ENCODE peak calls at places on chromosomes 7 and 10, in four cellular contexts. G is neural crest cell, Z is hepatocyte, N is IMR-90. E is an unnamed sample.

GRCh38 chr10:92492748-92493240 is 81.1 kb downstream of the IDE start:
- DNase-seq in N (no peak), G (no peak), Z (no peak), E (no peak)

GRCh38 chr10:110151871-110152270 is 55.5 kb upstream of the MXI1 start:
- DNase-seq in G (no peak), N (no peak), Z (no peak), E (no peak)

GRCh38 chr10:112389147-112389822 is 15.4 kb downstream of the ACSL5 start:
- DNase-seq in Z (peak), N (peak), G (no peak), E (peak)

GRCh38 chr7:108234981-108235450 is 104.9 kb upstream of the LAMB4 start:
- DNase-seq in N (peak), G (no peak), Z (no peak), E (no peak)

GRCh38 chr7:115499966-115500365 is 530.6 kb downstream of the TFEC start:
- DNase-seq in Z (no peak), N (peak), G (no peak), E (no peak)

GRCh38 chr7:75691793-75692543 is 46.8 kb downstream of the HIP1 start:
- DNase-seq in Z (peak), G (no peak), N (no peak), E (no peak)

GRCh38 chr10:122301811-122302115 is 30.7 kb downstream of the BTBD16 start:
- DNase-seq in N (no peak), G (no peak), Z (no peak), E (no peak)

GRCh38 chr10:97390096-97390495 is 11.0 kb downstream of the RRP12 start:
- DNase-seq in N (no peak), Z (no peak), G (no peak), E (no peak)

GRCh38 chr10:44393051-44393630 is 8.2 kb upstream of the CXCL12 start:
- DNase-seq in N (peak), Z (peak), G (no peak), E (peak)

GRCh38 chr7:96397936-96398596 is 76.2 kb upstream of the SLC25A13 start:
- DNase-seq in G (no peak), N (peak), Z (no peak), E (no peak)

GRCh38 chr10:84138478-84139125 is 707 bp upstream of the GHITM start:
- DNase-seq in G (peak), Z (peak), N (peak), E (no peak)

GRCh38 chr7:106039486-106040060 is 72.5 kb downstream of the SYPL1 start:
- DNase-seq in N (peak), Z (peak), G (no peak), E (no peak)

GRCh38 chr10:112834661-112835060 is 115.4 kb upstream of the TCF7L2 start:
- DNase-seq in N (no peak), Z (no peak), G (no peak), E (no peak)

GRCh38 chr7:76047305-76047810 is 442 bp downstream of the STYXL1 start:
- DNase-seq in N (no peak), Z (no peak), G (no peak), E (no peak)

GRCh38 chr7:14934831-14935230 is 32.3 kb upstream of the DGKB start:
- DNase-seq in G (no peak), Z (no peak), N (no peak), E (no peak)

GRCh38 chr10:124719213-124719851 is 24.8 kb downstream of the FAM53B start:
- DNase-seq in Z (no peak), N (peak), G (no peak), E (no peak)

GRCh38 chr10:34254596-34254995 is 560.5 kb downstream of the PARD3 start:
- DNase-seq in Z (peak), G (no peak), N (peak), E (no peak)

DNA sequence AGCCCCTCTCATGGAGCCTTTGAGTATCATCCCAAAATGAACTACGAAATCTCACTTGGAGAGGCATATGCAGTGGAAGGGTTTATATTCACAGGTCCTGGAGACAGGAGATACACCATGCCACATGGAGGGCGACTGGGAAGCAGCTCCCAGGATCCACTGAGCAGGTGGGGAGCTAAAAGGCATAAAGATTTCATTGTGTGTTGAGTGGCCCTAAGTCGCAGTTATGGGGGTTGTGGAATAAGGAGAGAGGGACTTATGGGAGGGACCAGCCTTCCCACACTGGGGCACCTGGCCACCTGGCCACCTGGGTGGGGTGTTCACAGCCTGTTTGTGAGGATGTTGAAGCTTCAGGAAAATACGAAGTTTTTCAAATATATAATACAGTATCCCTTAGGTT is 37.0 kb upstream of the CHST3 start:
- DNase-seq in G (no peak), Z (no peak), N (no peak), E (no peak)
- TF ChIP-seq CTCF in G (no peak), Z (no peak), N (no peak), E (no peak)

GRCh38 chr7:92837214-92837749 is 909 bp upstream of the CDK6 start:
- DNase-seq in Z (no peak), G (no peak), N (peak), E (no peak)
- TF ChIP-seq CTCF in Z (no peak), G (no peak), N (no peak), E (no peak)

GRCh38 chr10:103053659-103054581 is 135.8 kb downstream of the CNNM2 start:
- DNase-seq in G (peak), Z (peak), N (peak), E (peak)
- TF ChIP-seq CTCF in G (peak), Z (peak), N (peak), E (peak)

GRCh38 chr7:1558841-1559625 is 3.0 kb upstream of the TMEM184A start:
- DNase-seq in G (no peak), Z (no peak), N (no peak), E (no peak)

GRCh38 chr7:1557006-1557405 is 1.0 kb upstream of the TMEM184A start:
- DNase-seq in G (no peak), N (no peak), Z (no peak), E (no peak)

GRCh38 chr7:1559626-1560590 is 3.9 kb upstream of the TMEM184A start:
- DNase-seq in Z (no peak), G (no peak), N (no peak), E (no peak)

GRCh38 chr7:1557771-1558170 is 1.8 kb upstream of the TMEM184A start:
- DNase-seq in G (no peak), N (no peak), Z (no peak), E (no peak)

DNA sequence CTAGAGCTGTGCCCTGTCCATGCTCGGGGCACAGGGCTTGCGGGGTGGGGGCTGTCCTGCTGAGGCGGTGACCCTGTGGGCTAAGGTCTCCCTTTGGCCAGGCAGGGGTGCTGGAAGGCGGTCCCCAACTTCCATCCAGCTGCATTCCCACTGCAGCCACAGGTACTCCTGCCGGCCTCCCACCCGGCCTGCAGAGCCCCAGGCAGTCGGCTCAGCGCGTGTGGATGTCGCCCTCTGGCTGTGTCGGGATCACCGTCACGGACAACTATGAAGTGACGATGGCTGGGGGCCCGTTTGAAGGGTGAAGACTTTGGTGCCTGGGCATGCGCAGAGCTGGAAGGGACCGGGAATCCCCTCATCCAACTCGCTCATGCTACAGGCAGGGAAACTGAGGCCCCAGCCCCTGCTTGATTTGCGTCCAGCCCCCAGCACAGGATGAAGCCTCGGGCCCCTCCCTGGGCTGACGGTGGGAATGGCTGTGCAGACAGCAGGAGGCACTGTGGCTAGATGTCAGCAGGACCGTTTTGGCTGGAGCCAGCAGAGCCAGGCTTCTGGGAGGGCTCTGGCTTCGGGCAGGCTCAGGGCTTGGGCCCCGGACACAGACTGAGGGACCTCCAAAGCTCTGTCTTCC is 2.3 kb upstream of the TMEM184A start:
- DNase-seq in N (no peak), Z (peak), G (no peak), E (no peak)
- TF ChIP-seq CTCF in N (no peak), Z (peak), G (no peak), E (peak)

GRCh38 chr7:41889472-41889871 is 186.6 kb upstream of the INHBA start:
- DNase-seq in G (no peak), Z (peak), N (no peak), E (no peak)

GRCh38 chr7:41893656-41894055 is 190.8 kb upstream of the INHBA start:
- DNase-seq in Z (no peak), G (no peak), N (no peak), E (no peak)

GRCh38 chr7:41890631-41891265 is 187.9 kb upstream of the INHBA start:
- DNase-seq in Z (no peak), G (no peak), N (no peak), E (no peak)

GRCh38 chr7:41889040-41889439 is 186.2 kb upstream of the INHBA start:
- DNase-seq in Z (no peak), N (no peak), G (no peak), E (no peak)

GRCh38 chr7:41891967-41892755 is 189.3 kb upstream of the INHBA start:
- DNase-seq in Z (no peak), G (peak), N (no peak), E (no peak)
- TF ChIP-seq CTCF in Z (no peak), G (no peak), N (no peak), E (peak)

GRCh38 chr10:93746844-93747284 is 10.9 kb upstream of the LGI1 start:
- DNase-seq in N (peak), G (no peak), Z (peak), E (peak)
- TF ChIP-seq CTCF in N (no peak), G (peak), Z (peak), E (peak)

GRCh38 chr7:118259115-118259514 is 34.6 kb downstream of the ANKRD7 start:
- DNase-seq in G (no peak), N (no peak), Z (no peak), E (no peak)
- TF ChIP-seq CTCF in G (no peak), N (no peak), Z (peak), E (no peak)

GRCh38 chr7:821688-822087 is 10.6 kb upstream of the SUN1 start:
- DNase-seq in G (no peak), Z (no peak), N (no peak), E (no peak)
- TF ChIP-seq CTCF in G (no peak), Z (no peak), N (no peak), E (no peak)

GRCh38 chr10:117716896-117717295 is 174.3 kb downstream of the EMX2 start:
- DNase-seq in G (no peak), Z (no peak), N (no peak), E (no peak)
- TF ChIP-seq CTCF in G (no peak), Z (no peak), N (no peak), E (no peak)

GRCh38 chr10:8073696-8074416 is 19.4 kb downstream of the GATA3 start:
- DNase-seq in N (no peak), Z (no peak), G (no peak), E (peak)

GRCh38 chr10:8076948-8077347 is 22.5 kb downstream of the GATA3 start:
- DNase-seq in Z (no peak), G (no peak), N (no peak), E (no peak)

GRCh38 chr10:8078027-8078426 is 23.5 kb downstream of the GATA3 start:
- DNase-seq in Z (no peak), N (no peak), G (no peak), E (no peak)

GRCh38 chr10:8074881-8075280 is 20.4 kb downstream of the GATA3 start:
- DNase-seq in N (no peak), Z (no peak), G (no peak), E (no peak)

DNA sequence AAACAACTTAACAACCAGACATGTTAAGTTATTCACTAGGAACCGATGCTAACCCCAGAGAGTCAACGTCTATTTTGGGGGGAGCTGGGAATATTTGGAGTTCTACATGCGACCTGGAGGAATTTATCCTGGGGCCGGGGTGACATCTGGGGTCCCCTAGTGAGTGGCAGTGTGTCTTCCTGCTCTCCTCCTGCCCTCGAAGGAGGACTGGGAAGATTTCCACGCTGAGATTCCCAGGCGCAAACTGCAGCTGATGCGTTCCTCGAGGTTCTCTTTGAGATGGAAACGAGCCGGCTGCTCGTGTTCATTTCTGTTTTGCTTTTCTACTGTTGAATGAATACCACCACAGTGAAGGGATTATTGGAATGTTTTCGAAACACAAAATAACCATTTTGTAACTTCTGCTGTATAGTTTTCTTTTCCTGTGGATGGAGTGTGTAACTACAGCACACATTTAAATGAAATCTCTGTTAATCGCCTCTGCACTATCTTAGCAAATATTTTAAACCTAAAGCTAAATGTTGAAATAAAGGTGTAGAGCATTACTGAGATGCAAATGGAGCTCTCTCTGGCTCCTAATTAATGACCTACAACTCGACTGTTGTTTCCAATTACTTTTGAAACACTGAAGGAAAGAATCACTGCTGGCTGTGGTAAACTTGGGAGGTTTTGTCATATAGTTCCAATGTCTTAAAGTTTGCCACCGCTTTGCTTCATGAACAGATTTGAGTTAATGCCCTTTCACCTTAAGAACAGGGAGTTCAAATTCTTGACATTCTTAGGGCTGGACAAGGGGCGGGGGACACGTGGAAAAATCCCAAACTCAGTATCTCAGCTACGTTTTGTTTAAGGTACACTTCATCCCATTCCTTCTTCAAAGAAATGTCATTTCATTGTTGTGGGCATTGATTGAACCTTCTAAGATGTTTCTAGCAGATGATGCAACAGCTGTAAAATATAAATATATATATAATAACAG is 21.1 kb downstream of the GATA3 start:
- DNase-seq in Z (no peak), G (no peak), N (no peak), E (no peak)
- TF ChIP-seq CTCF in Z (no peak), G (peak), N (peak), E (no peak)